ENCODE peak calls at places on chromosomes 13 and 19, in nine cellular contexts. One of them, this sample, is unnamed.

GRCh38 chr13:56201834-56202233 is 938.9 kb upstream of the PRR20A start:
- DNase-seq in adrenal gland: no peak
- DNase-seq in transverse colon: no peak
- DNase-seq in lower lobe of right lung: no peak
- DNase-seq in ascending aorta: no peak
- DNase-seq in PC-9: no peak
- DNase-seq in fibroblast of lung: no peak
- DNase-seq in colonic mucosa: no peak
- DNase-seq in psoas muscle: no peak
- DNase-seq in this sample: no peak

GRCh38 chr13:46321494-46322225 is 65.4 kb downstream of the RUBCNL start:
- DNase-seq in fibroblast of lung: peak; percentile 76
- DNase-seq in adrenal gland: peak; percentile 81
- DNase-seq in transverse colon: peak; percentile 49
- DNase-seq in PC-9: no peak
- DNase-seq in lower lobe of right lung: peak; percentile 57
- DNase-seq in colonic mucosa: peak; percentile 27
- DNase-seq in ascending aorta: peak; percentile 78
- DNase-seq in psoas muscle: peak; percentile 34
- DNase-seq in this sample: peak; percentile 63

GRCh38 chr19:17996826-17997316 is 11.1 kb upstream of the ARRDC2 start:
- DNase-seq in lower lobe of right lung: peak; percentile 89
- DNase-seq in psoas muscle: peak; percentile 86
- DNase-seq in fibroblast of lung: peak; percentile 64
- DNase-seq in colonic mucosa: peak; percentile 91
- DNase-seq in adrenal gland: peak; percentile 94
- DNase-seq in ascending aorta: peak; percentile 93
- DNase-seq in transverse colon: peak; percentile 90
- DNase-seq in PC-9: peak; percentile 72
- DNase-seq in this sample: peak; percentile 84

GRCh38 chr19:11152318-11153062 is 3.1 kb downstream of the SPC24 start:
- DNase-seq in PC-9: peak; percentile 35
- DNase-seq in lower lobe of right lung: no peak
- DNase-seq in fibroblast of lung: peak; percentile 92
- DNase-seq in psoas muscle: peak; percentile 82
- DNase-seq in ascending aorta: peak; percentile 90
- DNase-seq in transverse colon: peak; percentile 65
- DNase-seq in adrenal gland: peak; percentile 92
- DNase-seq in colonic mucosa: peak; percentile 73
- DNase-seq in this sample: no peak

GRCh38 chr19:46697142-46697960 is 19.6 kb downstream of the PRKD2 start:
- DNase-seq in PC-9: no peak
- DNase-seq in adrenal gland: peak; percentile 93
- DNase-seq in psoas muscle: peak; percentile 90
- DNase-seq in colonic mucosa: peak; percentile 97
- DNase-seq in transverse colon: peak; percentile 96
- DNase-seq in ascending aorta: peak; percentile 87
- DNase-seq in fibroblast of lung: peak; percentile 71
- DNase-seq in lower lobe of right lung: peak; percentile 96
- DNase-seq in this sample: peak; percentile 15

GRCh38 chr13:30841161-30841560 is 64.9 kb upstream of the MEDAG start:
- DNase-seq in colonic mucosa: no peak
- DNase-seq in fibroblast of lung: peak; percentile 49
- DNase-seq in ascending aorta: no peak
- DNase-seq in psoas muscle: no peak
- DNase-seq in PC-9: no peak
- DNase-seq in adrenal gland: no peak
- DNase-seq in lower lobe of right lung: no peak
- DNase-seq in transverse colon: no peak
- DNase-seq in this sample: no peak

GRCh38 chr13:42643076-42643475 is 69.1 kb downstream of the TNFSF11 start:
- DNase-seq in colonic mucosa: no peak
- DNase-seq in fibroblast of lung: no peak
- DNase-seq in psoas muscle: no peak
- DNase-seq in PC-9: no peak
- DNase-seq in transverse colon: no peak
- DNase-seq in ascending aorta: no peak
- DNase-seq in lower lobe of right lung: no peak
- DNase-seq in adrenal gland: no peak
- DNase-seq in this sample: no peak

GRCh38 chr19:1061987-1062386 is 5.0 kb upstream of the ARHGAP45 start:
- DNase-seq in colonic mucosa: peak; percentile 18
- DNase-seq in PC-9: no peak
- DNase-seq in lower lobe of right lung: peak; percentile 50
- DNase-seq in psoas muscle: no peak
- DNase-seq in ascending aorta: no peak
- DNase-seq in transverse colon: no peak
- DNase-seq in adrenal gland: no peak
- DNase-seq in fibroblast of lung: no peak
- DNase-seq in this sample: no peak

GRCh38 chr13:95858286-95859075 is 181.5 kb downstream of the DNAJC3 start:
- DNase-seq in PC-9: no peak
- DNase-seq in colonic mucosa: no peak
- DNase-seq in ascending aorta: no peak
- DNase-seq in transverse colon: no peak
- DNase-seq in lower lobe of right lung: no peak
- DNase-seq in fibroblast of lung: peak; percentile 68
- DNase-seq in adrenal gland: no peak
- DNase-seq in psoas muscle: no peak
- DNase-seq in this sample: no peak

DNA sequence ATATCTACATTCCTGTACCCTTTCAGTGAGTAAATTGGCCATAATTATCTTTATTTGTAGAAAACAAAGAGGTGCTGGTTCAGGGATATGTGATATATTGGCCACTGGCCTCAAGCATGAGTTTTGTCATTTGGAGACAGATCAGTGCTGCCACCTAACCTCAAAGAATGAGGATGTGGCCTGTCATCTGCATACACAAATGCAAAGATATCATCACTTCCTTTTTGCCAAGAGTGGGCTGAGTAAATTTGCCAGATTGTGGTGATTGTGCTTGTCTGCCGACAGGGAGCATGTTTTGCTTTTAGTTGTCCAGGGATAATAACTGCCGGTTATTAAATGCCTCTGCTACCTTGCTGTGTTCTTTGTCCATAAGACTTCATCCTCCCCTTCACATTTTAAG is 44.2 kb downstream of the WASF3 start:
- DNase-seq in psoas muscle: no peak
- DNase-seq in lower lobe of right lung: no peak
- DNase-seq in adrenal gland: no peak
- DNase-seq in fibroblast of lung: peak; percentile 22
- DNase-seq in colonic mucosa: no peak
- DNase-seq in PC-9: no peak
- DNase-seq in ascending aorta: no peak
- DNase-seq in transverse colon: no peak
- DNase-seq in this sample: no peak
- TF ChIP-seq CTCF in psoas muscle: no peak
- TF ChIP-seq CTCF in lower lobe of right lung: no peak
- TF ChIP-seq CTCF in adrenal gland: no peak
- TF ChIP-seq CTCF in fibroblast of lung: no peak
- TF ChIP-seq CTCF in colonic mucosa: no peak
- TF ChIP-seq CTCF in PC-9: no peak
- TF ChIP-seq CTCF in ascending aorta: no peak
- TF ChIP-seq CTCF in transverse colon: no peak
- TF ChIP-seq CTCF in this sample: peak; percentile 56

GRCh38 chr13:34357435-34358232 is 539.7 kb downstream of the RFC3 start:
- DNase-seq in psoas muscle: no peak
- DNase-seq in colonic mucosa: no peak
- DNase-seq in ascending aorta: no peak
- DNase-seq in fibroblast of lung: peak; percentile 58
- DNase-seq in lower lobe of right lung: no peak
- DNase-seq in transverse colon: no peak
- DNase-seq in adrenal gland: peak; percentile 71
- DNase-seq in PC-9: peak; percentile 76
- DNase-seq in this sample: peak; percentile 9

GRCh38 chr13:34360702-34361101 is 542.8 kb downstream of the RFC3 start:
- DNase-seq in fibroblast of lung: no peak
- DNase-seq in lower lobe of right lung: no peak
- DNase-seq in psoas muscle: no peak
- DNase-seq in colonic mucosa: no peak
- DNase-seq in ascending aorta: no peak
- DNase-seq in PC-9: peak; percentile 60
- DNase-seq in transverse colon: no peak
- DNase-seq in adrenal gland: no peak
- DNase-seq in this sample: no peak

GRCh38 chr13:34358811-34359513 is 541.0 kb downstream of the RFC3 start:
- DNase-seq in colonic mucosa: no peak
- DNase-seq in transverse colon: no peak
- DNase-seq in lower lobe of right lung: no peak
- DNase-seq in adrenal gland: no peak
- DNase-seq in ascending aorta: no peak
- DNase-seq in PC-9: peak; percentile 90
- DNase-seq in psoas muscle: no peak
- DNase-seq in fibroblast of lung: peak; percentile 80
- DNase-seq in this sample: no peak

GRCh38 chr13:34352958-34353357 is 535.0 kb downstream of the RFC3 start:
- DNase-seq in ascending aorta: no peak
- DNase-seq in PC-9: no peak
- DNase-seq in colonic mucosa: no peak
- DNase-seq in psoas muscle: no peak
- DNase-seq in lower lobe of right lung: no peak
- DNase-seq in fibroblast of lung: no peak
- DNase-seq in adrenal gland: no peak
- DNase-seq in transverse colon: no peak
- DNase-seq in this sample: no peak

GRCh38 chr13:34356686-34357434 is 538.9 kb downstream of the RFC3 start:
- DNase-seq in transverse colon: no peak
- DNase-seq in psoas muscle: no peak
- DNase-seq in colonic mucosa: no peak
- DNase-seq in PC-9: no peak
- DNase-seq in lower lobe of right lung: no peak
- DNase-seq in adrenal gland: no peak
- DNase-seq in ascending aorta: no peak
- DNase-seq in fibroblast of lung: no peak
- DNase-seq in this sample: no peak
- H3K27ac ChIP-seq in transverse colon: no peak overlapping the region
- H3K27ac ChIP-seq in psoas muscle: no peak overlapping the region
- H3K27ac ChIP-seq in colonic mucosa: no peak overlapping the region
- H3K27ac ChIP-seq in PC-9: peak overlapping the region; percentile 87
- H3K27ac ChIP-seq in lower lobe of right lung: no peak overlapping the region
- H3K27ac ChIP-seq in adrenal gland: no peak overlapping the region
- H3K27ac ChIP-seq in ascending aorta: no peak overlapping the region
- H3K27ac ChIP-seq in fibroblast of lung: no peak overlapping the region
- H3K27ac ChIP-seq in this sample: no peak overlapping the region

DNA sequence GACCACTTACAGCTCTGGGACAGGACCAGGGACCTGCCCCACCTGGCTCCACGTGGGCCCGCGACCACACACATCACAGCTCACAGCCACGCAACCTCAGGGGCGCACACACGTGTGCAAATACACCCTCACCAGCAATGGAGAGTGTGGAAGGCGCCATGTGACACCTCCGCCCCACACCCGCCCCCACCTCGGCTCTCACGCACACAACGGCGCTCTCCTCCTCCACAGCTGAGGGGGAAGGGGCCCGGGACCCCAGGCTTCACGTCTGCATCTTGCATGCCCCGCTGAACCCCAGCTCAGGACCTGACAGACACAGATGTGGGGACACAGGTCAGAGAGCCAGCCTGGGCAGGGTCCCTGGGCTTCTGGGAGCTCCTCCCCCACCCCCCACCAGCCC is 6.4 kb upstream of the SHISA7 start:
- DNase-seq in adrenal gland: no peak
- DNase-seq in transverse colon: no peak
- DNase-seq in psoas muscle: no peak
- DNase-seq in ascending aorta: no peak
- DNase-seq in colonic mucosa: no peak
- DNase-seq in lower lobe of right lung: no peak
- DNase-seq in PC-9: no peak
- DNase-seq in fibroblast of lung: no peak
- DNase-seq in this sample: no peak
- H3K27me3 ChIP-seq in adrenal gland: peaks cover 30% of the 10 kb centered on the region
- H3K27me3 ChIP-seq in transverse colon: peaks cover 53% of the 10 kb centered on the region
- H3K27me3 ChIP-seq in psoas muscle: no peaks in the 10 kb centered on the region
- H3K27me3 ChIP-seq in ascending aorta: peaks cover 19% of the 10 kb centered on the region
- H3K27me3 ChIP-seq in colonic mucosa: peaks cover 27% of the 10 kb centered on the region
- H3K27me3 ChIP-seq in lower lobe of right lung: peaks cover 57% of the 10 kb centered on the region
- H3K27me3 ChIP-seq in PC-9: peaks cover 24% of the 10 kb centered on the region
- H3K27me3 ChIP-seq in fibroblast of lung: peaks cover 26% of the 10 kb centered on the region
- H3K27me3 ChIP-seq in this sample: peaks cover 11% of the 10 kb centered on the region

GRCh38 chr13:20127563-20128458 is 33.0 kb downstream of the GJA3 start:
- DNase-seq in fibroblast of lung: peak; percentile 51
- DNase-seq in psoas muscle: peak; percentile 72
- DNase-seq in lower lobe of right lung: peak; percentile 80
- DNase-seq in adrenal gland: peak; percentile 73
- DNase-seq in transverse colon: peak; percentile 77
- DNase-seq in PC-9: peak; percentile 57
- DNase-seq in colonic mucosa: peak; percentile 69
- DNase-seq in ascending aorta: peak; percentile 83
- DNase-seq in this sample: peak; percentile 83
- TF ChIP-seq CTCF in fibroblast of lung: peak; percentile 24
- TF ChIP-seq CTCF in psoas muscle: peak; percentile 42
- TF ChIP-seq CTCF in lower lobe of right lung: peak; percentile 45
- TF ChIP-seq CTCF in adrenal gland: peak; percentile 35
- TF ChIP-seq CTCF in transverse colon: peak; percentile 32
- TF ChIP-seq CTCF in PC-9: peak; percentile 43
- TF ChIP-seq CTCF in colonic mucosa: no peak
- TF ChIP-seq CTCF in ascending aorta: no peak
- TF ChIP-seq CTCF in this sample: peak; percentile 87

GRCh38 chr19:4453232-4454179 is 4.1 kb downstream of the UBXN6 start:
- DNase-seq in ascending aorta: no peak
- DNase-seq in PC-9: no peak
- DNase-seq in lower lobe of right lung: no peak
- DNase-seq in transverse colon: no peak
- DNase-seq in fibroblast of lung: no peak
- DNase-seq in colonic mucosa: no peak
- DNase-seq in psoas muscle: no peak
- DNase-seq in adrenal gland: no peak
- DNase-seq in this sample: no peak

GRCh38 chr19:4456566-4456842 is 1.1 kb downstream of the UBXN6 start:
- DNase-seq in fibroblast of lung: peak; percentile 65
- DNase-seq in transverse colon: peak; percentile 36
- DNase-seq in psoas muscle: peak; percentile 19
- DNase-seq in colonic mucosa: peak; percentile 45
- DNase-seq in adrenal gland: peak; percentile 75
- DNase-seq in ascending aorta: peak; percentile 61
- DNase-seq in lower lobe of right lung: peak; percentile 58
- DNase-seq in PC-9: no peak
- DNase-seq in this sample: peak; percentile 96

GRCh38 chr19:4455742-4456565 is 1.6 kb downstream of the UBXN6 start:
- DNase-seq in ascending aorta: peak; percentile 65
- DNase-seq in lower lobe of right lung: peak; percentile 59
- DNase-seq in psoas muscle: peak; percentile 74
- DNase-seq in adrenal gland: peak; percentile 95
- DNase-seq in PC-9: no peak
- DNase-seq in colonic mucosa: no peak
- DNase-seq in fibroblast of lung: peak; percentile 78
- DNase-seq in transverse colon: peak; percentile 48
- DNase-seq in this sample: peak; percentile 64

GRCh38 chr19:4454952-4455738 is 2.4 kb downstream of the UBXN6 start:
- DNase-seq in ascending aorta: peak; percentile 62
- DNase-seq in transverse colon: no peak
- DNase-seq in lower lobe of right lung: no peak
- DNase-seq in fibroblast of lung: peak; percentile 71
- DNase-seq in colonic mucosa: no peak
- DNase-seq in psoas muscle: peak; percentile 52
- DNase-seq in adrenal gland: peak; percentile 90
- DNase-seq in PC-9: no peak
- DNase-seq in this sample: no peak

DNA sequence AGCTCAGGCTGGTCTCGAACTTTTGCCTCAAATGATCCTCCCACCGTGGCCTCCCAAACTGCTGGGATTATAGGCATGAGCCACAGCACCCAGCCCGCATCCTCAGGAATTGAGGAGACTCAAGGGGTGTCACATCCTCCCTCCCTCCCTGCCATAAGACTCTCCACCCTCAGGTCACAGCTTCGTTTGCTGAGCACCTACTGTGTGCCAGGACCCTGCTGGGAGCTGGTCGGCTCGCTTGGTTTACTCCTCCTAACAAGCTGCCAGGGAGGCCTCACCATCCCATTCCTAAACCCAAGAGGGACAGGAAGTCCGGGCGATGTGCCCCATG is 3.0 kb downstream of the UBXN6 start:
- DNase-seq in adrenal gland: no peak
- DNase-seq in colonic mucosa: no peak
- DNase-seq in ascending aorta: no peak
- DNase-seq in lower lobe of right lung: no peak
- DNase-seq in transverse colon: no peak
- DNase-seq in psoas muscle: no peak
- DNase-seq in fibroblast of lung: no peak
- DNase-seq in PC-9: no peak
- DNase-seq in this sample: no peak
- H3K27ac ChIP-seq in adrenal gland: peak overlapping the region; percentile 77
- H3K27ac ChIP-seq in colonic mucosa: no peak overlapping the region
- H3K27ac ChIP-seq in ascending aorta: no peak overlapping the region
- H3K27ac ChIP-seq in lower lobe of right lung: no peak overlapping the region
- H3K27ac ChIP-seq in transverse colon: peak overlapping the region; percentile 93
- H3K27ac ChIP-seq in psoas muscle: peak overlapping the region; percentile 84
- H3K27ac ChIP-seq in fibroblast of lung: peak overlapping the region; percentile 67
- H3K27ac ChIP-seq in PC-9: no peak overlapping the region
- H3K27ac ChIP-seq in this sample: peak overlapping the region; percentile 94

This sample was measured in WERI-Rb-1.